ENCODE peak calls at places on chromosomes 1 and 21, in nine cellular contexts. G is MM.1S, T is HT-29, V is A172, U is foreskin fibroblast, L is left colon, Y is T-helper 9 cell, Q is EH, H is LHCN-M2. Z is an unnamed sample.

GRCh38 chr21:31284797-31285397 is 59.2 kb downstream of the TIAM1 start:
- DNase-seq in Q (peak; percentile 48), G (no peak), H (peak; percentile 63), L (no peak), Y (no peak), T (no peak), U (peak; percentile 10), V (peak; percentile 92), Z (no peak)

GRCh38 chr1:99227498-99227897 is 36.8 kb upstream of the PLPPR4 start:
- DNase-seq in Y (no peak), H (no peak), T (peak; percentile 14), V (no peak), Q (no peak), G (no peak), U (no peak), L (no peak), Z (no peak)

GRCh38 chr1:1748686-1749321 is 24.6 kb upstream of the CDK11A start:
- DNase-seq in H (no peak), V (no peak), Y (no peak), U (peak; percentile 3), Q (no peak), T (no peak), L (no peak), G (no peak), Z (no peak)

GRCh38 chr21:39125752-39126485 is 57.3 kb downstream of the PSMG1 start:
- DNase-seq in U (peak; percentile 38), L (peak; percentile 40), Y (no peak), G (peak; percentile 31), H (peak; percentile 53), T (peak; percentile 75), Q (peak; percentile 76), V (peak; percentile 83), Z (peak; percentile 29)

GRCh38 chr1:64499011-64499410 is 29.1 kb downstream of the CACHD1 start:
- DNase-seq in H (no peak), Y (no peak), G (no peak), Q (no peak), U (no peak), V (no peak), T (no peak), L (no peak), Z (no peak)

GRCh38 chr1:50471967-50472366 is 48.7 kb upstream of the DMRTA2 start:
- DNase-seq in L (no peak), H (no peak), T (no peak), Y (no peak), U (no peak), Q (no peak), V (no peak), G (no peak), Z (no peak)

GRCh38 chr1:41754540-41754939 is 164.2 kb downstream of the HIVEP3 start:
- DNase-seq in T (peak; percentile 23), H (no peak), V (no peak), G (no peak), L (no peak), Y (no peak), U (no peak), Q (no peak), Z (no peak)

GRCh38 chr1:206117151-206117948 is at the start of gene AVPR1B:
- DNase-seq in U (peak; percentile 16), Q (peak; percentile 54), V (peak; percentile 18), H (peak; percentile 7), G (peak; percentile 80), Y (no peak), T (peak; percentile 38), L (peak; percentile 48), Z (no peak)

GRCh38 chr1:61097326-61097725 is 15.0 kb downstream of the NFIA start:
- DNase-seq in L (no peak), H (peak; percentile 81), T (no peak), Q (peak; percentile 55), U (no peak), G (no peak), Y (no peak), V (peak; percentile 26), Z (no peak)